ENCODE peak calls at places on chromosomes 2 and 18, in eight cellular contexts. J is transverse colon; S is mesendoderm; W is gastrocnemius medialis; F is lower lobe of right lung; N is effector memory CD4-positive, alpha-beta T cell; Z is pancreas; Y is adrenal gland. O is an unnamed sample.

GRCh38 chr2:129758461-129759185 is 220.8 kb upstream of the RAB6C start:
- DNase-seq in W (peak; percentile 16), Z (no peak), S (peak; percentile 27), J (no peak), Y (peak; percentile 32), F (peak; percentile 73), N (no peak), O (no peak)

GRCh38 chr2:105747254-105747909 is 2.7 kb downstream of the NCK2 start:
- DNase-seq in F (no peak), Y (no peak), Z (no peak), J (no peak), N (no peak), S (no peak), W (no peak), O (no peak)

GRCh38 chr2:86480105-86480504 is 38.9 kb downstream of the KDM3A start:
- DNase-seq in N (no peak), F (peak; percentile 46), Y (no peak), J (no peak), W (no peak), Z (no peak), S (no peak), O (no peak)

GRCh38 chr2:142718731-142719130 is 158.7 kb upstream of the KYNU start:
- DNase-seq in J (no peak), S (no peak), N (no peak), Y (no peak), Z (no peak), W (no peak), F (no peak), O (no peak)

GRCh38 chr2:27162151-27163121 is 13.6 kb downstream of the TCF23 start:
- DNase-seq in N (no peak), W (no peak), Y (no peak), J (no peak), F (no peak), Z (no peak), S (no peak), O (peak; percentile 25)

GRCh38 chr2:240249423-240250149 is 109.1 kb upstream of the OTOS start:
- DNase-seq in F (peak; percentile 45), S (no peak), Y (no peak), W (no peak), Z (no peak), J (no peak), N (no peak), O (no peak)

GRCh38 chr2:26352892-26353291 is 6.3 kb upstream of the ADGRF3 start:
- DNase-seq in F (no peak), W (no peak), S (no peak), Y (no peak), J (no peak), N (no peak), Z (no peak), O (no peak)

GRCh38 chr18:59553273-59553672 is 143.9 kb downstream of the CCBE1 start:
- DNase-seq in S (no peak), N (no peak), W (no peak), Y (no peak), Z (no peak), J (no peak), F (no peak), O (no peak)

GRCh38 chr18:74946646-74947045 is 262.3 kb downstream of the PTGR3 start:
- DNase-seq in S (no peak), Z (no peak), W (no peak), Y (no peak), N (no peak), J (no peak), F (no peak), O (no peak)

GRCh38 chr18:1014496-1014895 is 109.8 kb downstream of the ADCYAP1 start:
- DNase-seq in Y (no peak), N (no peak), S (peak; percentile 75), J (no peak), Z (no peak), W (no peak), F (no peak), O (no peak)

GRCh38 chr2:56183643-56184499 is at the start of gene CCDC85A:
- DNase-seq in Y (peak; percentile 87), N (no peak), W (peak; percentile 50), F (peak; percentile 88), J (peak; percentile 83), Z (peak; percentile 88), S (peak; percentile 85), O (peak; percentile 96)

GRCh38 chr2:234026111-234026510 is 24.4 kb upstream of the SPP2 start:
- DNase-seq in Y (no peak), N (no peak), W (no peak), J (no peak), S (no peak), F (no peak), Z (no peak), O (peak; percentile 10)

GRCh38 chr2:46119453-46119852 is 177.8 kb upstream of the EPAS1 start:
- DNase-seq in F (no peak), S (no peak), N (no peak), Z (no peak), J (no peak), W (no peak), Y (no peak), O (peak; percentile 93)

GRCh38 chr2:11203480-11203879 is 48.2 kb downstream of the SLC66A3 start:
- DNase-seq in S (no peak), W (no peak), Z (no peak), F (no peak), Y (no peak), J (no peak), N (no peak), O (peak; percentile 45)

GRCh38 chr2:96865654-96866053 is 4.2 kb downstream of the SEMA4C start:
- DNase-seq in F (no peak), N (no peak), J (no peak), W (no peak), S (no peak), Y (no peak), Z (no peak), O (no peak)

GRCh38 chr2:96866149-96866548 is 3.7 kb downstream of the SEMA4C start:
- DNase-seq in N (no peak), Y (no peak), F (no peak), J (no peak), W (no peak), Z (no peak), S (no peak), O (no peak)

GRCh38 chr2:96861074-96861473 is 3.3 kb upstream of the ANKRD39 start:
- DNase-seq in Z (no peak), Y (no peak), W (no peak), F (no peak), N (no peak), S (no peak), J (no peak), O (no peak)

GRCh38 chr2:96864343-96865091 is 5.4 kb downstream of the SEMA4C start:
- DNase-seq in W (no peak), Z (no peak), S (no peak), Y (no peak), F (peak; percentile 85), J (no peak), N (no peak), O (no peak)

DNA sequence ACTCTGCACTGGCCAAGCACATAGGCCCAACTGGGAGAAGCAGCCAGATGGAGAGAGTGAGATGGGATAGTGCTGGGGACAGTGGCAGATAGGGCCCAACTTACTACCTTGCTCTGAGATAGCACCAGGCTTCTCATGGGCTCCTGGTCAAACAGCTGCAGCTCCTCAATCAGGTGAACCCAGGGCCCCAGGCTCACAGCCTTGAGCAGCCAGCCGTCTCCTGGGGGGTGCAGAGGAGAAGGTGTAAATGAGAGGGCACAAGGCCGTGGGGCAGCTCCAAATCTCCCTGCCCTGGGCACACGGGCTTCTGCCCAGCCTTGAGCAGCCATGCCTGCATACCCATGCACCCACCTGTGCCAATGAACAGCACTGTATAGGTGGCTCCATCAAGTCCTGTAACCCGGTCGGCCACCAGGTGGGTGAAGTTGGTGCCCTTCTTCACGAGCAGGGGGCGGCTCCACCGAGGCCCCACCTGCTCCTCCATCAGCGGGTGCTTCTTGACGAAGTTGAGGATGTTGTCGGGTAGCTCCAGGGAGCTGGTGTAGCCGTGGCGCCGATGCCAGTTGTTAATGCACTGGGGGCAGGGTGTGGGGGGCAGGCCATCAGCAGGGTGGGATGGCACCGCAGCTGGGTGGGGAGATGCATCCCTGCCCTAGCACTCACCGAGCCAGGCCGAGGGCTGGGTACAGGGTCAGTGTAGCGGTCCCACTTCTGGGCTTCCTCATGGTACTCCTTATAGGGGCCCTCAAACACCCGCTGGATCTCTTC is 5.9 kb upstream of the ANKRD39 start:
- DNase-seq in F (no peak), J (no peak), Z (no peak), Y (no peak), N (no peak), S (no peak), W (no peak), O (no peak)
- H3K4me1 ChIP-seq in F (peaks cover 43% of the 10 kb centered on the region), J (peaks cover 54% of the 10 kb centered on the region), Z (no peaks in the 10 kb centered on the region), Y (peaks cover 35% of the 10 kb centered on the region), N (peaks cover 35% of the 10 kb centered on the region), S (peaks cover 5% of the 10 kb centered on the region), W (peaks cover 17% of the 10 kb centered on the region), O (peaks cover 39% of the 10 kb centered on the region)

GRCh38 chr2:70808983-70809958 is 11.1 kb downstream of the CLEC4F start:
- DNase-seq in S (no peak), Z (no peak), Y (no peak), F (no peak), J (no peak), W (no peak), N (no peak), O (no peak)
- H3K4me1 ChIP-seq in S (no peaks in the 10 kb centered on the region), Z (no peaks in the 10 kb centered on the region), Y (no peaks in the 10 kb centered on the region), F (no peaks in the 10 kb centered on the region), J (no peaks in the 10 kb centered on the region), W (no peaks in the 10 kb centered on the region), N (no peaks in the 10 kb centered on the region), O (no peaks in the 10 kb centered on the region)

GRCh38 chr2:188983427-188984101 is 9.4 kb downstream of the COL3A1 start:
- DNase-seq in W (no peak), Y (no peak), J (no peak), N (no peak), Z (no peak), S (peak; percentile 41), F (no peak), O (peak; percentile 74)
- H3K4me1 ChIP-seq in W (peaks cover 5% of the 10 kb centered on the region), Y (peaks cover 2% of the 10 kb centered on the region), J (peaks cover 16% of the 10 kb centered on the region), N (no peaks in the 10 kb centered on the region), Z (no peaks in the 10 kb centered on the region), S (no peaks in the 10 kb centered on the region), F (no peaks in the 10 kb centered on the region), O (peaks cover 90% of the 10 kb centered on the region)

GRCh38 chr2:196244516-196244915 is 73.1 kb upstream of the STK17B start:
- DNase-seq in Z (no peak), Y (no peak), S (no peak), N (no peak), J (no peak), F (no peak), W (no peak), O (peak; percentile 48)
- H3K4me1 ChIP-seq in Z (no peaks in the 10 kb centered on the region), Y (peaks cover 10% of the 10 kb centered on the region), S (no peaks in the 10 kb centered on the region), N (peaks cover 30% of the 10 kb centered on the region), J (peaks cover 35% of the 10 kb centered on the region), F (peaks cover 51% of the 10 kb centered on the region), W (peaks cover 8% of the 10 kb centered on the region), O (peaks cover 42% of the 10 kb centered on the region)